ENCODE peak calls at places on chromosome 11, in six cellular contexts. S, G, J, L, F and A are unnamed samples.
A peak's percentile ranks its signal among the peaks of the same experiment; 100 is the strongest.

GRCh38 chr11:110296226-110297081 is at the start of gene RDX:
- DNase-seq in S (peak; percentile 86), L (peak; percentile 64), G (peak; percentile 53), F (peak; percentile 77), J (peak; percentile 85), A (peak; percentile 84)

GRCh38 chr11:13102865-13103539 is 93.9 kb downstream of the RASSF10 start:
- DNase-seq in S (peak; percentile 87), L (no peak), F (no peak), G (no peak), J (no peak), A (no peak)

GRCh38 chr11:104526006-104526405 is 362.1 kb upstream of the PDGFD start:
- DNase-seq in J (no peak), L (no peak), S (no peak), G (no peak), F (no peak), A (no peak)

GRCh38 chr11:114162719-114163123 is 103.2 kb downstream of the ZBTB16 start:
- DNase-seq in G (peak; percentile 95), F (peak; percentile 99), L (peak; percentile 92), S (no peak), J (peak; percentile 95), A (peak; percentile 89)

GRCh38 chr11:9901931-9902330 is 238.1 kb downstream of the SWAP70 start:
- DNase-seq in F (no peak), J (no peak), G (no peak), S (no peak), L (no peak), A (no peak)

GRCh38 chr11:69353696-69354544 is 60.0 kb downstream of the MYEOV start:
- DNase-seq in J (no peak), S (no peak), G (no peak), L (peak; percentile 6), F (peak; percentile 18), A (no peak)

GRCh38 chr11:85902353-85902752 is 47.2 kb downstream of the CCDC83 start:
- DNase-seq in F (no peak), L (no peak), J (no peak), S (no peak), G (no peak), A (no peak)

GRCh38 chr11:60193687-60194433 is 11.0 kb upstream of the MS4A6A start:
- DNase-seq in G (peak; percentile 31), J (peak; percentile 6), F (peak; percentile 72), L (peak; percentile 54), S (peak; percentile 75), A (peak; percentile 48)

GRCh38 chr11:62374801-62375200 is 37.6 kb downstream of the ASRGL1 start:
- DNase-seq in J (no peak), G (no peak), L (no peak), S (no peak), F (peak; percentile 49), A (no peak)

GRCh38 chr11:47991266-47991830 is 11.0 kb downstream of the PTPRJ start:
- DNase-seq in F (no peak), S (peak; percentile 62), J (peak; percentile 67), G (no peak), L (peak; percentile 50), A (no peak)
- H3K4me3 ChIP-seq in F (no peak overlapping the region), S (no peak overlapping the region), J (no peak overlapping the region), G (no peak overlapping the region), L (no peak overlapping the region), A (no peak overlapping the region)

GRCh38 chr11:123430736-123431356 is 777 bp downstream of the GRAMD1B start:
- DNase-seq in S (no peak), L (peak; percentile 72), J (peak; percentile 47), G (peak; percentile 27), F (peak; percentile 69), A (peak; percentile 47)

GRCh38 chr11:123431619-123432018 is 1.6 kb downstream of the GRAMD1B start:
- DNase-seq in S (no peak), L (no peak), F (no peak), G (no peak), J (no peak), A (no peak)

GRCh38 chr11:123434911-123435310 is 4.8 kb downstream of the GRAMD1B start:
- DNase-seq in S (no peak), L (no peak), F (no peak), J (no peak), G (no peak), A (no peak)

GRCh38 chr11:123437236-123437979 is 7.3 kb downstream of the GRAMD1B start:
- DNase-seq in J (no peak), S (no peak), G (no peak), L (no peak), F (no peak), A (no peak)

DNA sequence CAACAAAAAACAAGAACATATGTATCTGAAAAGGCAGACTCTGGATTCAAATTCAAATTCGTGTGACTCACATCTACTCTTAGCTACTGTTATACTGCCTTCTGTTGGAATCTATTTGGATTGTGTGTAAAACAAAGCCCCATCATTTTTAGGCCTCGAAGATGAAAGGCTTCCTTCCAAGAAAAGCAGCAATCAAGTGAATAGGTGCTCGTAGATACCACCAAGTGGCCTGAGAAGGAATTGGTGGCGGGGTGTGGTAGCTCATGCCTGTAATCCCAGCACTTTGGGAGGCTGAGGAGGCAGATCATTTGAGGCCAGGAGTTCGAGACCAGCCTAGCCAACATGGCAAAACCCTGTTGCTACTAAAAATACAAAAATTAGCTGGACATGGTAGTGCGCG is 4.2 kb downstream of the GRAMD1B start:
- DNase-seq in G (no peak), F (no peak), L (peak; percentile 17), S (peak; percentile 17), J (peak; percentile 18), A (peak; percentile 32)
- TF ChIP-seq CTCF in G (no peak), F (no peak), L (no peak), S (peak; percentile 14), J (no peak), A (peak; percentile 48)

GRCh38 chr11:122175316-122175715 is 59.3 kb upstream of the BLID start:
- DNase-seq in J (no peak), S (no peak), G (no peak), L (no peak), F (no peak), A (no peak)
- H3K4me3 ChIP-seq in J (peak overlapping the region; percentile 6), S (no peak overlapping the region), G (no peak overlapping the region), L (no peak overlapping the region), F (no peak overlapping the region), A (no peak overlapping the region)

GRCh38 chr11:66418168-66418985 is 2.5 kb upstream of the NPAS4 start:
- DNase-seq in L (peak; percentile 56), S (peak; percentile 84), J (peak; percentile 97), F (peak; percentile 78), G (peak; percentile 92), A (peak; percentile 82)
- TF ChIP-seq CTCF in L (peak; percentile 13), S (peak; percentile 77), J (peak; percentile 53), F (peak; percentile 59), G (peak; percentile 34), A (peak; percentile 67)

DNA sequence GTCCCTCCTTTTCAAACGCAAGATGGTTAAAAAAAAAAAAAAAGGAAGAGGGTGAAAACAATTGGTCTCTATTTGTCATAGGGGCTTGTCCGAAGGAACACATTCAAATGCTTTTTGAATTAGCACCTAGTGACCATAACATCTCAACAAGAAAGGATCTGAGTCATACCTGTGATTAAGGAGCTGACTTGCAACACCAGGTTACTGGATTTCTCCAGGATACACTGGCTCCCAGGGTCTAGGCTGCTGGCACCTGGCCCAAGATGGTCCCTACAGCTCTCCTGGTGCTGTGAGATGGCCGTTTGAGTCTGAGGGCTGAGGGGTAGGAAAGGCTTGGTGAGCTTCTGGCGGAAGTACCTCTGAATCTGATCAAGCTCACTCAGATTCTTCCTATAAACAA is 28.4 kb upstream of the UCP3 start:
- DNase-seq in S (no peak), G (no peak), J (peak; percentile 70), L (no peak), F (no peak), A (no peak)
- H3K4me3 ChIP-seq in S (no peak overlapping the region), G (no peak overlapping the region), J (no peak overlapping the region), L (no peak overlapping the region), F (no peak overlapping the region), A (no peak overlapping the region)

GRCh38 chr11:809287-810039 is at the start of gene RPLP2:
- DNase-seq in S (peak; percentile 99), G (peak; percentile 97), J (peak; percentile 96), F (peak; percentile 99), L (peak; percentile 98), A (peak; percentile 92)

GRCh38 chr11:812390-812789 is 2.6 kb downstream of the RPLP2 start:
- DNase-seq in L (no peak), F (no peak), G (no peak), S (no peak), J (no peak), A (no peak)

GRCh38 chr11:811446-812245 is 1.9 kb downstream of the RPLP2 start:
- DNase-seq in S (no peak), L (no peak), G (no peak), F (no peak), J (no peak), A (no peak)

GRCh38 chr11:808427-809286 is 1.1 kb upstream of the RPLP2 start:
- DNase-seq in G (no peak), S (peak; percentile 77), L (peak; percentile 35), J (no peak), F (peak; percentile 93), A (no peak)

DNA sequence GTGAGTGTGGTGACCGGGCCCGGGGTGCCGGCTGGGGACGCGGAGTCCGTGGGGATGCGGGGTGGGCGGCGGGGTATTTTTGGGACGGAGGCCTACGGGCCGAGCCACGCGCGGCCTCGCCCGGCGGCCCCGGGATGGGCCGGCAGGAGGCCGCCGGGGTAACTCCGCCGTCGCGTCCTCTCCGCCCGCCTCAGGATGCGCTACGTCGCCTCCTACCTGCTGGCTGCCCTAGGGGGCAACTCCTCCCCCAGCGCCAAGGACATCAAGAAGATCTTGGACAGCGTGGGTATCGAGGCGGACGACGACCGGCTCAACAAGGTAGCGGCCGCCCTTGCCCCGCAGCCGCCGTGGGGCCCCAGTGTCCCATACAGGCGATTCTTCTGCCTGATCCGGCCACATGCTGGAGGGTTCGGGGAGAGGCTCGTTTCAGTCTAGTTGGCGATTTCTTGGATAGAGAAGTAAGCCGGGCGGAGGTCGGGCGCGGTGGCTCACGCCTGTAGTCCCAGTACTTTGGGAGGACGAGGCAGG is 337 bp downstream of the RPLP2 start:
- DNase-seq in L (no peak), G (no peak), J (no peak), S (no peak), F (no peak), A (no peak)
- TF ChIP-seq CTCF in L (no peak), G (no peak), J (no peak), S (no peak), F (no peak), A (no peak)

DNA sequence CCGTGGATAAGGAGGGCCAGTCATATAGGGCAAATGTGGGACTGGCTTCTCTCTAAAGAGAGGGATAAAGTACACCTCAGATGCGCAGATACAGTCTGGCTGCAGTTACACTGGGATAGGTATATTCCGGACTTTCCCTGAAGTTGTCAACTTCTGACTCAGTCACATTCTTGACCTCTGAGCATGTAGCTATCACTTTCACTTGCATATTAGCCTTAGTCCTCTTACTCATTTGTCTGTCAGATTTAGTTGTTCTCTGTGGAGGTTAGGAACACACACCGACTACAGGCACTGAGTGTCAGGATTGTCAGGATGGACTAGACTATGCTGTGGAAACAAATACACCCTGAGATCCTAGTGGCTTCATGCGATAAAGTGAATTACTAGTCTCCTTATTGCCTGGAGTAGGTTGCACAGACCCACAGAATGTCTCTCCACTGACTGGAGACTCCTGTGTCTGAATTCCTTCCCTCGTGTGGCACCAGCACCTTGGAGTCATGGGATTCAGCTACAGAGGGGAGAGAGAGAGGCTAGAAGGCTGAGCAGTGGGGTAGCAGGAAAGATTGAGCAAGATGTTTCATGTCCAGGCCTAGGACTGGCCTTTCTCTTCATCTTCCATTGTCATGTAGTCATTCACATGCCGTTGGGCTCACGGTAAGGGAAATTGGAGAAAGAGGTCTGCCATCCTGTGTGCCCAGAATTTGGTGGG is 654.3 kb downstream of the NTM start:
- DNase-seq in F (no peak), L (no peak), G (no peak), J (peak; percentile 92), S (no peak), A (no peak)
- H3K4me3 ChIP-seq in F (no peak overlapping the region), L (no peak overlapping the region), G (no peak overlapping the region), J (no peak overlapping the region), S (no peak overlapping the region), A (no peak overlapping the region)

GRCh38 chr11:32615422-32615821 is 31.8 kb downstream of the EIF3M start:
- DNase-seq in J (no peak), L (no peak), S (no peak), G (no peak), F (no peak), A (no peak)
- TF ChIP-seq CTCF in J (no peak), L (no peak), S (peak; percentile 3), G (peak; percentile 21), F (peak; percentile 28), A (peak; percentile 29)